ENCODE peak calls at places on chromosomes 2 and 18, in seven cellular contexts. W is neuronal stem cell, C is H9, N is trophoblast cell, L is IMR-90, K is mesendoderm, O is H1. G is an unnamed sample.

GRCh38 chr2:202317080-202317859 is 51.7 kb downstream of the NOP58 start:
- DNase-seq in K (peak; percentile 61), W (no peak), C (no peak), N (no peak), L (peak; percentile 81), O (no peak), G (peak; percentile 63)

GRCh38 chr2:20257411-20257810 is 32.5 kb upstream of the SDC1 start:
- DNase-seq in K (no peak), O (no peak), L (no peak), C (no peak), N (no peak), W (no peak), G (no peak)

GRCh38 chr2:233271693-233272092 is 20.2 kb downstream of the ATG16L1 start:
- DNase-seq in K (no peak), C (no peak), L (no peak), O (no peak), N (no peak), W (no peak), G (no peak)

GRCh38 chr18:11520536-11520935 is 88.9 kb upstream of the SLC35G4 start:
- DNase-seq in K (no peak), N (no peak), O (no peak), C (no peak), L (no peak), W (no peak), G (no peak)

GRCh38 chr2:192228685-192229084 is 34.0 kb upstream of the TMEFF2 start:
- DNase-seq in W (peak; percentile 2), K (peak; percentile 12), N (peak; percentile 61), O (no peak), L (peak; percentile 65), C (no peak), G (no peak)

GRCh38 chr18:32930695-32931301 is 158.0 kb upstream of the KLHL14 start:
- DNase-seq in N (peak; percentile 31), L (peak; percentile 60), O (no peak), C (no peak), W (peak; percentile 9), K (peak; percentile 52), G (peak; percentile 41)

GRCh38 chr2:57893347-57893746 is 153.3 kb upstream of the VRK2 start:
- DNase-seq in O (no peak), W (no peak), C (no peak), N (no peak), K (no peak), L (no peak), G (no peak)

GRCh38 chr2:225464346-225465025 is 65.0 kb downstream of the NYAP2 start:
- DNase-seq in C (no peak), K (no peak), W (no peak), N (no peak), L (no peak), O (no peak), G (no peak)

GRCh38 chr2:3575534-3576324 is 669 bp downstream of the RPS7 start:
- DNase-seq in L (no peak), C (no peak), K (no peak), W (no peak), O (no peak), N (peak; percentile 69), G (peak; percentile 33)

GRCh38 chr2:234596696-234597575 is 100.1 kb upstream of the ARL4C start:
- DNase-seq in W (no peak), O (peak; percentile 13), C (no peak), L (no peak), N (no peak), K (no peak), G (no peak)

GRCh38 chr2:170354409-170354808 is 176.5 kb downstream of the MYO3B start:
- DNase-seq in K (peak; percentile 68), O (peak; percentile 23), C (no peak), W (peak; percentile 86), L (no peak), N (no peak), G (no peak)

GRCh38 chr2:227799202-227799601 is 14.4 kb upstream of the CCL20 start:
- DNase-seq in N (no peak), C (no peak), L (no peak), W (no peak), K (no peak), O (no peak), G (no peak)

GRCh38 chr18:3855961-3856360 is 406.0 kb downstream of the TGIF1 start:
- DNase-seq in K (no peak), N (no peak), O (no peak), W (no peak), C (no peak), L (no peak), G (no peak)

GRCh38 chr2:152459116-152459515 is 124.1 kb downstream of the FMNL2 start:
- DNase-seq in K (no peak), O (no peak), W (no peak), L (no peak), N (peak; percentile 88), C (no peak), G (no peak)

GRCh38 chr2:85796549-85797262 is 42.9 kb downstream of the ATOH8 start:
- DNase-seq in O (no peak), L (no peak), C (no peak), K (no peak), W (peak; percentile 18), N (no peak), G (peak; percentile 14)

GRCh38 chr18:54415086-54415485 is 57.4 kb downstream of the C18orf54 start:
- DNase-seq in W (no peak), O (no peak), N (no peak), K (no peak), L (no peak), C (no peak), G (no peak)

GRCh38 chr18:31566576-31567306 is 24.9 kb upstream of the TTR start:
- DNase-seq in K (no peak), N (no peak), O (no peak), W (no peak), C (no peak), L (no peak), G (no peak)

GRCh38 chr2:223079925-223080324 is 27.9 kb downstream of the KCNE4 start:
- DNase-seq in C (no peak), K (no peak), N (no peak), L (no peak), W (no peak), O (no peak), G (no peak)

GRCh38 chr2:54519841-54520459 is 63.8 kb downstream of the SPTBN1 start:
- DNase-seq in O (no peak), W (no peak), L (no peak), C (no peak), K (no peak), N (peak; percentile 88), G (no peak)

GRCh38 chr2:54520687-54521086 is 64.6 kb downstream of the SPTBN1 start:
- DNase-seq in C (no peak), O (no peak), L (peak; percentile 96), K (no peak), N (peak; percentile 89), W (no peak), G (peak; percentile 91)

GRCh38 chr2:54514819-54515569 is 58.9 kb downstream of the SPTBN1 start:
- DNase-seq in O (no peak), C (no peak), N (no peak), K (no peak), W (no peak), L (no peak), G (no peak)

GRCh38 chr2:54516842-54517241 is 60.7 kb downstream of the SPTBN1 start:
- DNase-seq in K (peak; percentile 81), L (no peak), O (no peak), W (no peak), C (peak; percentile 35), N (no peak), G (no peak)

DNA sequence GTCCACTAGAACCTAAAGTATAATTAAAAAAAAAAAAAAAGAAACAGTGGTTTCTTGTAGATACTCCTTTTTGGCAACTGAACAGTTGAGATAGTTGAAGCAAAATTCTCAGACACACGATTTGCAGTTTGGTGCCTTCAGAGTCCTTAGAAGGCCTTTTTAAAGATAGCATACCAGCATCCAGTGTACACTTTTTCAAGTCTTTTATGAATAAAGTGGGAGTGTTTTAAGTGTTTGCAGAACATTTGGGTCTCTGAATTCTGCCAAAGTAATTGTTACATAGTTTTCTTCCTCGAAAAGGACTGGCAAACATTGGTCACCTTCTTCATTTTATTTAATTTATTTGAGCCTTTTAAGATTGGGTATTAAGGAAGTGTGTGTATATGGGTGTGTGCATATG is 62.3 kb downstream of the SPTBN1 start:
- DNase-seq in L (no peak), C (no peak), W (no peak), O (no peak), N (no peak), K (no peak), G (no peak)
- H3K18ac ChIP-seq in L (no peak overlapping the region), C (no peak overlapping the region), W (no peak overlapping the region), O (no peak overlapping the region), N (no peak overlapping the region), K (no peak overlapping the region), G (no peak overlapping the region)

DNA sequence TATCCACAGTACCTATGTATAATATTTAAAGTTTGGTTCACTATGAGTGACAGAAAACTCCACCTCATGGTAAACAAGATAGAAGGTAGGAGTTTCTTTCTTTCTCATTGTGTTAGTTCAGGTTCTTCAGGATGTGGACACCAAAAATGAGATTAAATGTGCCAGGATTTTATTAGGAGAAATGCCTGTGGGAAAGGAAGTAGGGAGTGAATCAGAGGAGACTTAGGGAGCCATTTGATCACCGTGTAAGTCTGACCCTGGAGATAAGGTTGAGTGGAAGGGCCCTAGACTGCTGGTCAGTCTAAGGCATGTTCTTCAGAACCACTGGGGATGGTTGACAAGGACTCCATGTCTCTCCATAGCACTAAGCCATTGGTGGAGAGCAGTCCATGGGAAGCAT is 8.1 kb downstream of the AOX1 start:
- DNase-seq in N (no peak), W (no peak), O (no peak), L (no peak), C (no peak), K (no peak), G (no peak)
- H3K18ac ChIP-seq in N (no peak overlapping the region), W (no peak overlapping the region), O (no peak overlapping the region), L (no peak overlapping the region), C (no peak overlapping the region), K (no peak overlapping the region), G (no peak overlapping the region)

DNA sequence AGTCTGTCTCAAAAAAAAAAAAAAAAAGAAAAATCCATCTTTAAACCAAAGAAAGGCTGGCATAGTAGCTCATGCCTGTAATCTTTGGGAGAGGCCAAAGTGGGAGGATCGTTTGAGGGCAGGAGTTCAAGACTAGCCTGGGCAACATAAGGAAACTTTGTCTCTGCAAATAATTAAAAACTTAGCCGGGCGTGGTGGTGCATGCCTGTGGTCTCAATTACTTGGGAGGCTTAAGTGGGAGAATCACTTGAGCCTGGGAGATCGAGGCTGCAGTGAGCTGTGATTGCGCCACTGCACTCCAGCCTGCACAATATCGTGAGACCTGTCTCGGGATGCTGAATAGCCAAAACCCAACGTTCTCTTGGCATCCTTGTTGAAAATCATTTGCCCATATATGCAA is 6.1 kb downstream of the CNOT11 start:
- DNase-seq in O (no peak), L (no peak), K (no peak), N (no peak), W (no peak), C (no peak), G (no peak)
- H3K18ac ChIP-seq in O (no peak overlapping the region), L (no peak overlapping the region), K (no peak overlapping the region), N (no peak overlapping the region), W (no peak overlapping the region), C (no peak overlapping the region), G (no peak overlapping the region)

DNA sequence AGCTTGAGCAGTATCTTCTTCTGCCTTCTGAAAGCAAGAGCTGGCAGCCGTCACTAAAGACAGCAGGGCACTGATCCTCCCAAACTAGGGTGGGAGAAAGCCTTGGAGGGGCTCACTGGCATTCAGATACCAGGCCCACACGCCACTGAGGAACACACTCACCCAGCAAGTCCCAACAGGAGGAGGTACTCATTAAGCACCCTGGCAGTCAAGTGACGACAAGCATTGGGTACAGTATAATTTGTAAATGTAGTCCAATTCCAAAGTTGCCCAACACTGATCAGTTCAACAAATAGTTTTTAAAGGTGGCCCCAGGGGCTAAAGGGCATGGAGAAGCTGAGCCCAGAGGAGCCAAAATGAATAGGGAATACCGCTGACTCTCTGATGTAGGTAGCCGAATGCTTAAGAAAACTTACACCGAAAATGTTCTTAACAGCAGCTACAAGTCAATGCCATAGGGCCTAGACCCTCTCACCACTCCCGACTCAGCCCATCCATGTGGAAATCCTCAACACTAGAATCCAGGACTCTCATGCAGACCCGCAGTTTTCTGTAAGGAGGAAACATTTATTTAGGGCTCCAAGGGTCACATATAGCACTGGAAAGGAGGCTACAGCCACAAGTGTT is 9.9 kb downstream of the LIMS2 start:
- DNase-seq in C (no peak), L (no peak), K (no peak), O (no peak), W (no peak), N (no peak), G (no peak)
- H3K18ac ChIP-seq in C (no peak overlapping the region), L (no peak overlapping the region), K (no peak overlapping the region), O (no peak overlapping the region), W (no peak overlapping the region), N (no peak overlapping the region), G (no peak overlapping the region)